ENCODE peak calls at places on chromosome 14, in four cellular contexts. T, B, G and C are unnamed samples.

GRCh38 chr14:65927871-65928270 is 515.3 kb downstream of the FUT8 start:
- DNase-seq in B (peak), T (no peak), G (no peak), C (peak)

GRCh38 chr14:38850664-38851063 is 252.4 kb downstream of the SEC23A start:
- DNase-seq in B (no peak), T (no peak), G (no peak), C (no peak)

GRCh38 chr14:62807636-62808035 is 237.6 kb downstream of the KCNH5 start:
- DNase-seq in B (no peak), T (no peak), G (no peak), C (no peak)

GRCh38 chr14:99612065-99612736 is 8.2 kb upstream of the CCDC85C start:
- DNase-seq in B (no peak), G (no peak), T (no peak), C (no peak)

GRCh38 chr14:37903561-37904191 is 304.0 kb upstream of the SSTR1 start:
- DNase-seq in T (no peak), B (no peak), G (peak), C (peak)

GRCh38 chr14:39492267-39492666 is 60.0 kb upstream of the FBXO33 start:
- DNase-seq in G (no peak), T (no peak), B (no peak), C (no peak)

GRCh38 chr14:66228267-66228970 is 257.8 kb upstream of the CCDC196 start:
- DNase-seq in G (no peak), T (no peak), B (no peak), C (no peak)

GRCh38 chr14:50855558-50855957 is 16.3 kb upstream of the ABHD12B start:
- DNase-seq in B (no peak), G (no peak), T (no peak), C (no peak)

GRCh38 chr14:37320106-37320505 is 122.4 kb downstream of the MIPOL1 start:
- DNase-seq in T (no peak), B (no peak), G (no peak), C (no peak)

GRCh38 chr14:71322660-71323250 is 415.5 kb downstream of the PCNX1 start:
- DNase-seq in G (peak), T (peak), B (no peak), C (no peak)

GRCh38 chr14:32675433-32675832 is 263.2 kb upstream of the NPAS3 start:
- DNase-seq in T (no peak), B (no peak), G (no peak), C (no peak)

GRCh38 chr14:76768671-76769500 is 7.6 kb downstream of the VASH1 start:
- DNase-seq in G (no peak), B (no peak), T (no peak), C (no peak)

GRCh38 chr14:103078420-103078749 is 5.6 kb upstream of the LBHD2 start:
- DNase-seq in G (peak), T (peak), B (peak), C (peak)

GRCh38 chr14:61511558-61511924 is 183.8 kb upstream of the HIF1A start:
- DNase-seq in B (peak), G (no peak), T (peak), C (no peak)

GRCh38 chr14:93648440-93649168 is 139.7 kb downstream of the PRIMA1 start:
- DNase-seq in T (no peak), B (no peak), G (peak), C (peak)

GRCh38 chr14:93619176-93619793 is 169.0 kb downstream of the PRIMA1 start:
- DNase-seq in B (no peak), G (peak), T (peak), C (peak)

GRCh38 chr14:53333809-53334208 is 180.7 kb upstream of the DDHD1 start:
- DNase-seq in B (no peak), G (no peak), T (peak), C (no peak)

GRCh38 chr14:105843444-105844046 is 317.2 kb downstream of the TMEM121 start:
- DNase-seq in B (no peak), G (no peak), T (no peak), C (no peak)

GRCh38 chr14:21735639-21736307 is 62.2 kb upstream of the OR4E1 start:
- DNase-seq in G (no peak), T (no peak), B (no peak), C (no peak)

GRCh38 chr14:73764881-73765280 is 50.7 kb upstream of the PNMA1 start:
- DNase-seq in T (peak), G (peak), B (no peak), C (peak)

GRCh38 chr14:68580096-68580640 is 212.7 kb downstream of the ZFP36L1 start:
- DNase-seq in G (no peak), B (no peak), T (peak), C (no peak)

GRCh38 chr14:81529391-81529790 is 4.3 kb downstream of the SEL1L start:
- DNase-seq in T (no peak), B (no peak), G (no peak), C (no peak)

GRCh38 chr14:58238252-58239247 is 6.1 kb upstream of the PSMA3 start:
- DNase-seq in G (peak), B (no peak), T (no peak), C (no peak)

GRCh38 chr14:36935976-36936678 is 236.3 kb downstream of the SLC25A21 start:
- DNase-seq in B (no peak), G (no peak), T (no peak), C (no peak)